ENCODE peak calls at places on chromosomes 16 and 17, in eight cellular contexts. F is H54, A is body of pancreas, K is breast epithelium, O is stomach, N is thyroid gland, G is ovary, Y is adrenal gland. B is an unnamed sample.

GRCh38 chr17:32020943-32021617 is 13.9 kb downstream of the LRRC37B start:
- DNase-seq in F (no peak), A (no peak), K (no peak), O (no peak), N (no peak), G (no peak), Y (no peak), B (no peak)

GRCh38 chr16:74321356-74321755 is 24.7 kb downstream of the PSMD7 start:
- DNase-seq in F (no peak), A (peak), K (no peak), O (peak), N (no peak), G (no peak), Y (peak), B (no peak)

GRCh38 chr17:12958786-12959185 is 59.0 kb downstream of the ELAC2 start:
- DNase-seq in F (no peak), A (no peak), K (no peak), O (no peak), N (no peak), G (no peak), Y (no peak), B (no peak)

GRCh38 chr17:42698736-42699414 is 16.5 kb downstream of the CNTNAP1 start:
- DNase-seq in F (peak), A (no peak), K (no peak), O (no peak), N (no peak), G (peak), Y (peak), B (peak)

GRCh38 chr16:19884021-19884485 is 595 bp downstream of the GPRC5B start:
- DNase-seq in F (no peak), A (peak), K (no peak), O (peak), N (peak), G (peak), Y (no peak), B (peak)

GRCh38 chr16:88023786-88024185 is 72.6 kb downstream of the BANP start:
- DNase-seq in F (no peak), A (no peak), K (peak), O (no peak), N (no peak), G (peak), Y (no peak), B (peak)

GRCh38 chr16:10514369-10515055 is 65.9 kb downstream of the EMP2 start:
- DNase-seq in F (peak), A (peak), K (no peak), O (peak), N (peak), G (no peak), Y (peak), B (peak)

GRCh38 chr17:46832945-46833839 is 14.7 kb upstream of the WNT3 start:
- DNase-seq in F (peak), A (peak), K (no peak), O (no peak), N (no peak), G (no peak), Y (peak), B (no peak)

GRCh38 chr16:4935231-4935855 is 1.6 kb downstream of the PPL start:
- DNase-seq in F (no peak), A (peak), K (peak), O (peak), N (peak), G (peak), Y (peak), B (peak)

GRCh38 chr16:23947838-23948237 is 112.1 kb downstream of the PRKCB start:
- DNase-seq in F (no peak), A (no peak), K (no peak), O (no peak), N (no peak), G (no peak), Y (no peak), B (no peak)

GRCh38 chr16:5064915-5065314 is 841 bp downstream of the C16orf89 start:
- DNase-seq in F (no peak), A (no peak), K (no peak), O (peak), N (peak), G (no peak), Y (no peak), B (no peak)

DNA sequence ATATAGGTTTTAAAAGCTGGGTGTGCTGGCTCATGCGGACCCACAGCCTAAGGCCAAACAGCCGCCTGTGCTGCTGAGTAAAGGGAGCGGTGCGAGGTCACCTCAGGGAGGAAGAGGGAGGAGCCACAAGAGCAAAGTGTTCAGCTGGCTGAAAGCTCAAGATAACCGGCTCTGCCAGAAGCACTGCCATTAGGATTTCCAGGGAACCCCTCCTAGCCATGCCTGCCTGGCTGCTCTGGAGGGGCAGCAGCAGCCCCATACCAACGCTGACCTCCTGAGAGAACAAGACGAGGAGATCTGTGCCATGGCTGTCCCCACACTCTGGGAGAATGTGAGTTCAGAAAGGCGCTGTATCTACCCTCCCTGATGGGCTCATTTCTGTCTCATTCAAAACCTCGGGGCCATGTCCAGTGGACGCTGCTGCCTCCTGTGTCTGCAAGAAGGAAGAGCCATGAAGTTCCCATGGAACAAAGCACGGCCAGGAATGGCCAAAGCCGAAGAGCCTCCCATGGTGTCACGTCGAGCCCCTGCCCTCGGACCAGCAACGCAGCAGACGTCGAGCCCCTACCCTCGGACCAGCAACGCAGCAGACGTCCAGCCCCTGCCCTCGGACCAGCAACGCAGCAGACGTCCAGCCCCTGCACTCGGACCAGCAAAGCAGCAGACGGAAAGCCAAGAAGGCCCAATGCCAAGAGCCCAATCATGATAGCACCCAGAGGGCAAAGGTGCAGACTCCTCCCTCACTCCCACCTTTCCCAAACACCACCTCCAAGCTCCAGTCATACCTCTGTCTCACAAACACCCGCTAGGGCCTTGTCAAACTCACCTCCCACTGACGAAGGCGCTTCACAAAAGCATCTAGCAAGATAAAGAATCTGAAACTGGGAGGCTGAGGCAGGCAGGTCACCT is 107.0 kb downstream of the ANKRD11 start:
- DNase-seq in F (peak), A (peak), K (peak), O (peak), N (peak), G (peak), Y (peak), B (no peak)
- TF ChIP-seq POLR2A in F (no peak), A (no peak), K (no peak), O (no peak), N (no peak), G (no peak), Y (no peak), B (no peak)

GRCh38 chr16:30472328-30472942 is at the start of gene ITGAL:
- DNase-seq in F (no peak), A (no peak), K (no peak), O (peak), N (peak), G (no peak), Y (peak), B (no peak)
- TF ChIP-seq POLR2A in F (no peak), A (no peak), K (no peak), O (no peak), N (no peak), G (no peak), Y (no peak), B (no peak)

GRCh38 chr17:81867952-81868673 is 3.0 kb downstream of the ARHGDIA start:
- DNase-seq in F (no peak), A (no peak), K (no peak), O (no peak), N (no peak), G (peak), Y (no peak), B (no peak)

GRCh38 chr17:81870155-81870977 is 771 bp downstream of the ARHGDIA start:
- DNase-seq in F (no peak), A (peak), K (no peak), O (peak), N (peak), G (peak), Y (peak), B (peak)

GRCh38 chr17:81869221-81870154 is 1.6 kb downstream of the ARHGDIA start:
- DNase-seq in F (no peak), A (peak), K (no peak), O (peak), N (peak), G (peak), Y (no peak), B (peak)

GRCh38 chr17:81867123-81867951 is 3.8 kb downstream of the ARHGDIA start:
- DNase-seq in F (no peak), A (peak), K (no peak), O (peak), N (peak), G (peak), Y (peak), B (no peak)

GRCh38 chr17:81868674-81869220 is 2.4 kb downstream of the ARHGDIA start:
- DNase-seq in F (peak), A (peak), K (no peak), O (no peak), N (peak), G (peak), Y (peak), B (peak)
- TF ChIP-seq POLR2A in F (peak), A (no peak), K (no peak), O (no peak), N (no peak), G (no peak), Y (no peak), B (no peak)

DNA sequence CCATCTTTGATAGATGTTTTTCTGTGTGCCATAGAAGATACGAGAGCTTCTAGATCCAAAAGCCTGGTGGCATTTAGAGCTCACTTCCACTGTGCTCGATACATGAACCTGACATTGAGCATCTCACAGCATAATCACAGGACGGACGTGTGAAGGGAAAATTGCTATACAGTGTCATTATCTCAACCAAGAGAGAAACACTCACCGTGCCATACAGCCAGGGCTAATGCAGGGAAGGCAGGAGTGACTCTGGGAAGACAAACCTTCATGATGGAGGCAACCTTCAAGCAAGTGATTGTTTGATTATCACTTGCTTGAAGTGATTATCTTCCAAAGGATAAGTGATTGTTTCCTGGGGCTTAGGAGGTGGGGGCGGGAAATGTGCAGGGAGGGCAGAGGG is 218.2 kb upstream of the HSBP1 start:
- DNase-seq in F (no peak), A (no peak), K (no peak), O (no peak), N (no peak), G (no peak), Y (no peak), B (no peak)
- TF ChIP-seq POLR2A in F (no peak), A (no peak), K (no peak), O (no peak), N (no peak), G (no peak), Y (no peak), B (no peak)

B was measured in uterus.